ENCODE peak calls at places on chromosomes 6 and 20, in ten cellular contexts. J is stimulated activated CD8-positive, alpha-beta memory T cell treated with anti-CD3 and anti-CD28 coated beads, Interleukin-2, amount 100 ng/mL, for 48 hours; H is fibroblast of lung; G is natural killer cell treated with Interleukin-12 subunit alpha and Interleukin-12 subunit beta and Interleukin-15 and Interleukin-18, amount 100 ng/mL, for 72 hours; X is NCI-H2171 treated with DMSO at 0.1 percent for 48 hours; C is CD4-positive, alpha-beta T cell; K is stimulated activated CD4-positive, alpha-beta T cell treated with anti-CD3 and anti-CD28 coated beads, Interleukin-1b, Interleukin-23, amount 100 ng/mL, for 1 hour; T is NCI-H1694; N is amygdala; S is GDM1. L is an unnamed sample.

GRCh38 chr20:38152175-38153010 is 12.7 kb downstream of the TGM2 start:
- DNase-seq in J (peak), K (no peak), S (no peak), X (no peak), N (no peak), H (peak), C (no peak), T (no peak), G (peak), L (no peak)

GRCh38 chr20:14790771-14791517 is 453.5 kb upstream of the FLRT3 start:
- DNase-seq in T (no peak), G (no peak), X (no peak), S (no peak), K (no peak), N (no peak), J (no peak), H (peak), C (no peak), L (peak)

GRCh38 chr20:61125076-61125475 is 127.0 kb upstream of the CDH4 start:
- DNase-seq in J (no peak), C (no peak), T (no peak), N (no peak), X (no peak), H (no peak), S (no peak), K (no peak), G (no peak), L (no peak)

GRCh38 chr6:136526196-136526930 is 23.9 kb downstream of the MAP7 start:
- DNase-seq in T (peak), K (no peak), S (peak), N (peak), G (no peak), C (peak), X (peak), J (no peak), H (peak), L (no peak)

GRCh38 chr20:57162253-57162652 is 104.2 kb downstream of the BMP7 start:
- DNase-seq in N (no peak), C (no peak), H (no peak), K (no peak), G (no peak), X (no peak), J (no peak), T (no peak), S (no peak), L (no peak)

GRCh38 chr6:131924881-131925474 is 26.2 kb downstream of the CCN2 start:
- DNase-seq in S (peak), G (no peak), C (no peak), H (peak), X (no peak), K (no peak), N (no peak), J (no peak), T (no peak), L (no peak)

GRCh38 chr6:8194499-8194898 is 92.2 kb upstream of the EEF1E1 start:
- DNase-seq in H (no peak), C (no peak), S (no peak), T (no peak), G (no peak), X (no peak), J (no peak), K (no peak), N (no peak), L (no peak)

GRCh38 chr6:1226208-1227099 is 85.4 kb upstream of the FOXQ1 start:
- DNase-seq in T (no peak), J (no peak), H (no peak), S (no peak), X (no peak), G (no peak), N (no peak), K (no peak), C (no peak), L (no peak)

GRCh38 chr6:106961801-106962200 is 12.7 kb downstream of the CD24 start:
- DNase-seq in H (no peak), N (no peak), C (no peak), T (no peak), X (no peak), K (no peak), G (no peak), S (no peak), J (no peak), L (no peak)

GRCh38 chr6:101935732-101936131 is 542.2 kb downstream of the GRIK2 start:
- DNase-seq in X (no peak), T (no peak), S (no peak), H (peak), C (no peak), N (no peak), G (no peak), K (no peak), J (no peak), L (no peak)

GRCh38 chr6:148231572-148231971 is 111.1 kb upstream of the SASH1 start:
- DNase-seq in H (peak), N (no peak), S (no peak), X (no peak), C (no peak), G (no peak), K (no peak), J (no peak), T (no peak), L (no peak)

GRCh38 chr6:39166189-39166917 is 51.4 kb upstream of the SAYSD1 start:
- DNase-seq in J (peak), T (peak), H (peak), N (no peak), X (peak), S (peak), C (peak), K (peak), G (peak), L (peak)

GRCh38 chr6:35757461-35758123 is 18.8 kb upstream of the CLPSL2 start:
- DNase-seq in G (no peak), H (peak), N (no peak), J (no peak), X (no peak), S (no peak), C (no peak), K (no peak), T (no peak), L (no peak)

GRCh38 chr6:12160350-12160749 is 129.8 kb upstream of the EDN1 start:
- DNase-seq in S (no peak), G (no peak), N (no peak), T (no peak), H (peak), K (no peak), J (no peak), C (no peak), X (no peak), L (no peak)

GRCh38 chr6:33440649-33441309 is 13.6 kb upstream of the ZBTB9 start:
- DNase-seq in C (no peak), N (no peak), X (no peak), H (no peak), S (no peak), G (no peak), K (no peak), J (no peak), T (no peak), L (no peak)

GRCh38 chr6:44006123-44006871 is 121.0 kb downstream of the MRPL14 start:
- DNase-seq in H (no peak), C (no peak), K (no peak), J (no peak), S (no peak), T (no peak), G (no peak), N (no peak), X (no peak), L (no peak)

GRCh38 chr20:1242530-1242929 is 16.7 kb downstream of the RAD21L1 start:
- DNase-seq in C (no peak), K (no peak), N (no peak), H (peak), S (peak), J (no peak), T (no peak), X (no peak), G (no peak), L (peak)

GRCh38 chr6:128979061-128979460 is 96.1 kb downstream of the LAMA2 start:
- DNase-seq in S (no peak), X (no peak), G (no peak), K (no peak), C (no peak), T (no peak), J (no peak), H (peak), N (no peak), L (no peak)

GRCh38 chr6:4587171-4587570 is 189.0 kb upstream of the CDYL start:
- DNase-seq in T (no peak), J (no peak), C (no peak), G (no peak), K (no peak), H (no peak), S (no peak), N (no peak), X (no peak), L (no peak)

GRCh38 chr6:97524846-97525245 is 241.8 kb upstream of the MMS22L start:
- DNase-seq in J (no peak), T (no peak), H (no peak), K (no peak), N (no peak), X (peak), G (no peak), S (no peak), C (no peak), L (no peak)

GRCh38 chr6:7697820-7698623 is 27.9 kb upstream of the BMP6 start:
- DNase-seq in X (no peak), H (peak), S (no peak), J (no peak), C (no peak), G (no peak), N (no peak), T (no peak), K (no peak), L (peak)

GRCh38 chr6:148388477-148388876 is 45.8 kb downstream of the SASH1 start:
- DNase-seq in X (no peak), C (no peak), H (no peak), K (no peak), N (no peak), T (no peak), J (no peak), G (no peak), S (no peak), L (no peak)

GRCh38 chr6:105993769-105994521 is 92.2 kb upstream of the PRDM1 start:
- DNase-seq in S (no peak), X (no peak), K (peak), G (peak), H (peak), N (no peak), C (peak), T (no peak), J (no peak), L (no peak)

GRCh38 chr6:133632206-133632605 is 256.7 kb upstream of the TCF21 start:
- DNase-seq in X (no peak), S (no peak), T (no peak), J (no peak), N (no peak), H (peak), K (no peak), C (no peak), G (no peak), L (no peak)

GRCh38 chr20:21713470-21713869 is 8.0 kb downstream of the PAX1 start:
- DNase-seq in C (no peak), X (no peak), H (no peak), K (no peak), J (no peak), G (no peak), S (no peak), N (no peak), T (no peak), L (no peak)

L was measured in HFF-Myc.